ENCODE peak calls at places on chromosomes 3 and 15, in eight cellular contexts. U, B, O, J, Q, S, P and R are unnamed samples.

GRCh38 chr3:171225698-171226097 is 199.2 kb upstream of the SLC2A2 start:
- DNase-seq in Q (peak; percentile 3), O (no peak), P (no peak), J (no peak), B (no peak), U (no peak), S (no peak), R (no peak)

GRCh38 chr3:13533823-13534435 is 15.0 kb upstream of the FBLN2 start:
- DNase-seq in Q (no peak), O (no peak), S (no peak), J (no peak), B (no peak), U (no peak), P (no peak), R (no peak)

GRCh38 chr3:65170357-65171090 is 482.7 kb upstream of the ADAMTS9 start:
- DNase-seq in O (peak; percentile 7), J (no peak), U (peak; percentile 44), Q (peak; percentile 29), B (no peak), S (no peak), P (no peak), R (peak; percentile 71)

GRCh38 chr15:68389041-68389930 is 42.7 kb downstream of the ITGA11 start:
- DNase-seq in J (no peak), B (no peak), P (no peak), O (no peak), S (no peak), U (no peak), Q (no peak), R (no peak)

GRCh38 chr15:26974120-26974780 is 3.3 kb downstream of the GABRG3 start:
- DNase-seq in B (no peak), P (peak; percentile 49), J (no peak), O (peak; percentile 44), Q (peak; percentile 48), U (peak; percentile 55), S (no peak), R (peak; percentile 20)

GRCh38 chr3:120496278-120496975 is 45.6 kb upstream of the FSTL1 start:
- DNase-seq in J (peak; percentile 44), U (no peak), Q (no peak), O (no peak), S (no peak), B (no peak), P (no peak), R (peak; percentile 87)

GRCh38 chr15:101049282-101049681 is 130.1 kb downstream of the LRRK1 start:
- DNase-seq in J (no peak), B (peak; percentile 1), S (no peak), Q (no peak), O (no peak), U (no peak), P (no peak), R (no peak)

GRCh38 chr15:35307026-35307425 is 221.9 kb upstream of the NANOGP8 start:
- DNase-seq in U (no peak), S (no peak), Q (no peak), P (no peak), J (no peak), O (no peak), B (no peak), R (no peak)

GRCh38 chr3:43735618-43736017 is 44.9 kb downstream of the ABHD5 start:
- DNase-seq in S (no peak), P (no peak), J (no peak), O (no peak), B (no peak), U (no peak), Q (no peak), R (no peak)

GRCh38 chr3:120471643-120472042 is 20.9 kb upstream of the FSTL1 start:
- DNase-seq in P (no peak), Q (no peak), O (no peak), B (no peak), S (no peak), J (no peak), U (no peak), R (peak; percentile 74)